ENCODE peak calls at places on chromosomes 6 and 20, in six cellular contexts. Q is lung, U is upper lobe of left lung, O is RWPE1, K is HFFc6, V is SK-N-SH. X is an unnamed sample.

GRCh38 chr6:75117701-75118100 is 88.2 kb downstream of the COL12A1 start:
- DNase-seq in Q (no peak), U (no peak), O (no peak), K (peak), V (no peak), X (no peak)

GRCh38 chr20:8272758-8273157 is 140.7 kb downstream of the PLCB1 start:
- DNase-seq in Q (no peak), U (no peak), O (no peak), K (no peak), V (no peak), X (no peak)

GRCh38 chr6:113944701-113945100 is 26.2 kb downstream of the HDAC2 start:
- DNase-seq in Q (no peak), U (no peak), O (no peak), K (no peak), V (no peak), X (no peak)

GRCh38 chr6:37538107-37538506 is 38.4 kb upstream of the CCDC167 start:
- DNase-seq in Q (no peak), U (no peak), O (peak), K (no peak), V (no peak), X (no peak)

GRCh38 chr6:32213649-32214048 is 10.2 kb downstream of the NOTCH4 start:
- DNase-seq in Q (no peak), U (no peak), O (no peak), K (no peak), V (no peak), X (no peak)

GRCh38 chr6:122494665-122495272 is 23.2 kb upstream of the SERINC1 start:
- DNase-seq in Q (no peak), U (no peak), O (no peak), K (no peak), V (no peak), X (no peak)

GRCh38 chr6:32854376-32855178 is 585 bp downstream of the PSMB9 start:
- DNase-seq in Q (peak), U (no peak), O (peak), K (no peak), V (peak), X (no peak)

GRCh38 chr6:75493400-75494064 is at the start of gene FILIP1:
- DNase-seq in Q (peak), U (no peak), O (no peak), K (no peak), V (no peak), X (no peak)

GRCh38 chr20:38727602-38728236 is 3.4 kb downstream of the SLC32A1 start:
- DNase-seq in Q (no peak), U (peak), O (no peak), K (no peak), V (no peak), X (no peak)

GRCh38 chr20:33790571-33790970 is 20.6 kb upstream of the CHMP4B start:
- DNase-seq in Q (no peak), U (peak), O (peak), K (no peak), V (no peak), X (no peak)

GRCh38 chr6:125957845-125958244 is 1.3 kb downstream of the HINT3 start:
- DNase-seq in Q (no peak), U (no peak), O (peak), K (peak), V (no peak), X (no peak)

GRCh38 chr6:81797594-81797993 is 45.1 kb upstream of the TENT5A start:
- DNase-seq in Q (no peak), U (no peak), O (no peak), K (no peak), V (no peak), X (no peak)

GRCh38 chr6:28349892-28350737 is at the start of gene ZKSCAN3:
- DNase-seq in Q (peak), U (peak), O (peak), K (peak), V (peak), X (peak)

GRCh38 chr6:52399511-52400315 is 20.4 kb upstream of the EFHC1 start:
- DNase-seq in Q (no peak), U (no peak), O (peak), K (peak), V (peak), X (no peak)

GRCh38 chr6:168227840-168228239 is 91.7 kb downstream of the DACT2 start:
- DNase-seq in Q (no peak), U (peak), O (no peak), K (no peak), V (no peak), X (no peak)

DNA sequence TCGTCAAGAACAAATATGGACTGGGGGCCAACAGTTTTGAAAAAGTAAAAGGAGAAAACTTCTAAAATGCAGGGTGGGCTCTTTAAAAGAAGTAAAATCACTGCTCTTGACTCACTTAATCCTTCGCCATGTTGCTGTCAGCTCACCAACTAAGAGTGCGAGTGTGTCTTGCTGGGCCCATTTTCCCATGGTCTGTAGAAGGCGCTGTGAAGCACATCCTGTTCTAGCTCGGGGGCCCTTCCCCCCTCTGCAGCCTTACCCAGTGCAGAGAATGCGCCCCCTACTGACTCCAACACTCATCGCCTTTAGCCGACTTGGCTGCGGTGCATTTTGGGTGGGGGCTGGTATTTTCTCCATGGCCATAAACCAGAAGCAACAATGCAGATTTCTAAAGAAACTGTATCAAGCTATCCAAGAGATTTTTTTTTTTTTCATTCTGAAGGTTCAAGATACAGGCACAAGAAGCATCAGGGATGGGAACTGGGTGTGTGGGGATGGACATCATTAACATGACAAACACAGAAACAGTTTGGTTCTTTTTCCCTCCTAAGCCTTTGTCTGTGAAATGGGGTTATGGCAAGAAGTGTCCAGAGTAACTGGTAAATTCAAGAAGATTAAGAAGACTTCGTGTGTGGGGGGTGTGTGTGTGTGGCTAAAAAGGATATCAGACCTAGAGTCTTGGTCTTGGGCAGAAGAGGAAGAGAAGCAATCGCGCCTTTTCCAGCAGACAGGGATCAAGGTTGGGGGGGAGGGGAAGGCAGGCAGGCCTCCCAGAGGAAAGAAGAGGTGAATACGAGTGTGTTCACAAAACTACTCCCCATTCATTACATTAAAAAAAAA is 1.7 kb downstream of the ADNP start:
- DNase-seq in Q (peak), U (no peak), O (peak), K (peak), V (peak), X (peak)
- TF ChIP-seq CTCF in Q (peak), U (peak), O (peak), K (peak), V (peak), X (peak)

GRCh38 chr6:166156942-166157341 is 10.7 kb downstream of the TBXT start:
- DNase-seq in Q (no peak), U (no peak), O (no peak), K (no peak), V (no peak), X (no peak)
- TF ChIP-seq CTCF in Q (no peak), U (no peak), O (no peak), K (peak), V (peak), X (peak)

DNA sequence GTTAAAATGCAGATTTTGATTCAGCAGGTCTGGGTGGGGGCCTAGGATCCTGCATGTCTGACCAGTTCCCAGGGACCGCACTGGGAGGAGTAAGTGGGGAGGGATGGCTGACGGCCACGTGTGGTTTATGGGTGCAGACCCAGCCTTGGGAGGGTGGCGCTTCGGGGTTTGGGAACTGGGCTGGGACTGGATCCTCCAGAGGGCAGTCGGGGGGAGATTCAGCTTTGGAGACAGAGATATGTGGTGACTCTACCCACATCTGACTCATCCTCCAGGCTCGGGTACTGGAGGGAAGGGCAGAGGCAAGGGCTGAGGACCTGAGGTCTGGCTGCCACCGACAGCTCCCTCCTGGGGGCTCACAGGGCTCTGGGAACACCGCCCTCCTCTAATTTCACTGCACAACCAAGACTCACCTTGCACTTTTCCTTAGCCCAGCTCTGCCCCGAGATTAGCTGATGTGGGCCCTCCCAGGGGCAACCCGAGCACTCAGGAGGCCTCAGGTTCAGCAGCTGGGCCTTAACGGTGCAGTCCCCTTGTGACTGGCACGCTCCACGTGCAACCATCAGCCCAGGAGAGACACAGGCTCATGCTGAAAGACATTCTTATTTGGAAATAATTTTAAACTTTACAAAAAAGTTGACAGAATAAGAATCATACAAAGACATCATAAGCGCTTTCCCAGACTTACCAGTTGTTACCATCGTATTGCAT is 172.8 kb upstream of the PMEPA1 start:
- DNase-seq in Q (no peak), U (no peak), O (peak), K (no peak), V (no peak), X (no peak)
- TF ChIP-seq CTCF in Q (no peak), U (no peak), O (no peak), K (no peak), V (peak), X (no peak)

DNA sequence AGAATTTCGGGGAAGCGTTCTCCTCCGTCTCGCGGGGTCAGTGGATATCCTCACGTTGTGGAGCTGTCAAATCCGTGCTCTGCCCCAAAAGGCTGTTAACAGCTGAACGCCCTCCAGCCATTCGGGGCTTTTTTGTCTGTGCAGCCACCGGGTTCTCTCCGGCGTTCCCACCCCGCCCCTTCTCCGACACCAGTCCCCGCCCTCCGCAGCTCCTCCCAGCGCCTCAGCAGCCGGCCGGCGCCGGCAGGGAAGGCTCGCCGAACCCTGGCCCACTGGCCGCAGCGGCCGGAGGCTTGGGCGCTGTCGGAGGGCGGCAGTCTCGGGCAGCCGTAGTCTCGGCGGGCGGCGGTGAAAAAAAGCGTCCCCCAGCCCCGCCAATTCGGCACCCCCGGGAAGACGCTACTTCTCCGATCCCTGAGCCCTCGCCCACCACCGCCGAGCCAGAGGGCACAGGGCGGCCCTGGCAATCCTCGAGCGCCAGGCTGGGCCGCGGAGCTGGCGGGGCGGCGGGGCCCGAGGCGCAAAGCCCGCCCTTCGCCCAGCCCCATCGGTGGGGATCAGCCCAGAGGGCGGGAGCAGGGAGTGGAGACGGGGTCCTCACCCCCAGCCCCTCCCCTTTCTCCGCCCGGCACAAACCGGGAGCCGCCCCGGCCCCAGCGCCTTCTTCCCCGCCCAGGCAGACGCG is at the start of gene SESN1:
- DNase-seq in Q (peak), U (peak), O (peak), K (peak), V (peak), X (peak)
- TF ChIP-seq CTCF in Q (no peak), U (no peak), O (no peak), K (peak), V (no peak), X (no peak)